ENCODE peak calls at places on chromosomes 5 and 9, in five cellular contexts. L, T, O, Q and B are unnamed samples.

GRCh38 chr5:178192787-178193186 is 5.6 kb upstream of the GMCL2 start:
- DNase-seq in T (no peak), Q (no peak), O (no peak), L (no peak), B (no peak)

GRCh38 chr5:67972027-67972822 is 243.3 kb upstream of the PIK3R1 start:
- DNase-seq in Q (no peak), L (no peak), T (no peak), O (no peak), B (no peak)

GRCh38 chr9:114190563-114190905 is 35.2 kb downstream of the COL27A1 start:
- DNase-seq in O (no peak), Q (no peak), T (no peak), L (no peak), B (no peak)

GRCh38 chr5:55063220-55063863 is 39.1 kb upstream of the GZMA start:
- DNase-seq in L (peak), T (no peak), Q (no peak), O (no peak), B (no peak)

GRCh38 chr5:124628721-124629596 is 117.5 kb downstream of the ZNF608 start:
- DNase-seq in Q (no peak), L (peak), O (peak), T (peak), B (no peak)

GRCh38 chr5:142245776-142246175 is 79.0 kb downstream of the SPRY4 start:
- DNase-seq in L (no peak), T (no peak), Q (no peak), O (no peak), B (no peak)

GRCh38 chr9:77648458-77649108 is 461 bp upstream of the GNA14 start:
- DNase-seq in T (peak), L (no peak), O (no peak), Q (no peak), B (no peak)

GRCh38 chr9:130869250-130869649 is 27.4 kb downstream of the QRFP start:
- DNase-seq in L (no peak), Q (no peak), O (no peak), T (no peak), B (no peak)

GRCh38 chr9:121503443-121503842 is 3.8 kb upstream of the GGTA1 start:
- DNase-seq in O (no peak), T (no peak), L (no peak), Q (no peak), B (no peak)

GRCh38 chr9:98709968-98710965 is 1.5 kb upstream of the GABBR2 start:
- DNase-seq in O (peak), L (peak), Q (no peak), T (peak), B (no peak)

GRCh38 chr5:11719888-11720481 is 184.3 kb downstream of the CTNND2 start:
- DNase-seq in O (no peak), Q (no peak), T (peak), L (no peak), B (no peak)

GRCh38 chr5:116864157-116864837 is 289.7 kb upstream of the SEMA6A start:
- DNase-seq in T (no peak), L (no peak), Q (no peak), O (no peak), B (no peak)

GRCh38 chr9:121849554-121849953 is 198.1 kb downstream of the DAB2IP start:
- DNase-seq in T (no peak), L (no peak), Q (no peak), O (no peak), B (no peak)

GRCh38 chr5:87722286-87722685 is 309.6 kb upstream of the CCNH start:
- DNase-seq in O (no peak), T (no peak), Q (no peak), L (no peak), B (no peak)

GRCh38 chr5:54227109-54227508 is 83.3 kb downstream of the ARL15 start:
- DNase-seq in O (no peak), T (no peak), Q (no peak), L (no peak), B (no peak)

GRCh38 chr5:148209151-148209550 is 6.3 kb downstream of the SPINK6 start:
- DNase-seq in Q (no peak), O (no peak), L (no peak), T (no peak), B (no peak)

GRCh38 chr5:1167728-1168709 is 33.4 kb upstream of the SLC6A19 start:
- DNase-seq in T (peak), Q (peak), L (peak), O (peak), B (peak)

GRCh38 chr9:70600479-70600878 is 186.0 kb upstream of the KLF9 start:
- DNase-seq in T (no peak), O (no peak), L (no peak), Q (no peak), B (no peak)